ENCODE peak calls at places on chromosomes 3 and 15, in eight cellular contexts. U is lower lobe of right lung, Z is GM12878, Q is endodermal cell, V is ovary, S is mesenchymal stem cell, H is aorta, O is neural progenitor cell. M is an unnamed sample.

GRCh38 chr15:35507932-35508638 is 37.9 kb downstream of the DPH6 start:
- DNase-seq in H (no peak), Z (no peak), Q (no peak), O (peak; percentile 59), S (no peak), V (no peak), U (no peak), M (no peak)

GRCh38 chr3:177478170-177478859 is 281.0 kb upstream of the TBL1XR1 start:
- DNase-seq in Z (no peak), S (peak; percentile 97), V (no peak), H (no peak), O (no peak), Q (no peak), U (no peak), M (no peak)

GRCh38 chr3:139772539-139773500 is 95.0 kb upstream of the NMNAT3 start:
- DNase-seq in O (no peak), V (no peak), S (peak; percentile 91), Z (no peak), U (no peak), Q (no peak), H (no peak), M (no peak)

GRCh38 chr3:184295771-184296170 is 3.3 kb upstream of the PSMD2 start:
- DNase-seq in Z (no peak), S (no peak), U (no peak), H (no peak), V (no peak), O (no peak), Q (no peak), M (no peak)

GRCh38 chr3:127459205-127459604 is 131.3 kb downstream of the TPRA1 start:
- DNase-seq in S (no peak), Z (no peak), H (no peak), Q (no peak), U (no peak), O (peak; percentile 47), V (no peak), M (no peak)

GRCh38 chr3:190384241-190384863 is 3.6 kb upstream of the CLDN16 start:
- DNase-seq in O (peak; percentile 28), Q (peak; percentile 71), H (no peak), U (no peak), V (no peak), S (peak; percentile 64), Z (peak; percentile 19), M (no peak)

GRCh38 chr3:27971600-27971999 is 249.5 kb upstream of the EOMES start:
- DNase-seq in O (peak; percentile 19), H (no peak), Z (no peak), Q (peak; percentile 50), S (no peak), U (no peak), V (no peak), M (no peak)

GRCh38 chr3:66456711-66457173 is 44.1 kb downstream of the LRIG1 start:
- DNase-seq in Z (no peak), O (no peak), H (peak; percentile 60), Q (no peak), V (no peak), U (no peak), S (no peak), M (no peak)

GRCh38 chr3:31105438-31106077 is 211.1 kb upstream of the GADL1 start:
- DNase-seq in H (no peak), O (no peak), U (no peak), S (peak; percentile 85), Q (no peak), Z (no peak), V (no peak), M (no peak)

GRCh38 chr3:105364113-105364512 is 2.6 kb upstream of the ALCAM start:
- DNase-seq in V (no peak), S (peak; percentile 73), H (no peak), O (no peak), Z (no peak), Q (no peak), U (no peak), M (no peak)

GRCh38 chr15:39591896-39592315 is 11.0 kb downstream of the THBS1 start:
- DNase-seq in U (no peak), O (no peak), H (no peak), V (no peak), Q (no peak), Z (no peak), S (peak; percentile 37), M (no peak)

GRCh38 chr3:58540176-58540863 is 3.3 kb upstream of the ACOX2 start:
- DNase-seq in H (no peak), S (no peak), Q (no peak), U (no peak), Z (no peak), O (no peak), V (no peak), M (no peak)

GRCh38 chr15:40063563-40064011 is 24.6 kb upstream of the SRP14 start:
- DNase-seq in Q (peak; percentile 47), O (no peak), Z (no peak), S (peak; percentile 52), H (no peak), U (no peak), V (peak; percentile 11), M (no peak)

GRCh38 chr3:14810070-14810732 is 8.6 kb upstream of the FGD5 start:
- DNase-seq in V (peak; percentile 40), U (peak; percentile 65), Z (no peak), O (peak; percentile 73), Q (peak; percentile 76), S (no peak), H (no peak), M (no peak)

GRCh38 chr3:160576621-160577020 is 11.2 kb upstream of the KPNA4 start:
- DNase-seq in V (no peak), Z (no peak), H (no peak), S (no peak), U (no peak), O (no peak), Q (no peak), M (no peak)

GRCh38 chr3:159077860-159078259 is 276.0 kb downstream of the MFSD1 start:
- DNase-seq in Z (no peak), V (no peak), S (peak; percentile 88), H (no peak), Q (no peak), O (no peak), U (no peak), M (no peak)

GRCh38 chr3:100206687-100207086 is 54.1 kb upstream of the TBC1D23 start:
- DNase-seq in H (no peak), U (no peak), V (no peak), S (no peak), O (no peak), Z (no peak), Q (no peak), M (no peak)

GRCh38 chr15:52208306-52208946 is 17.2 kb upstream of the GNB5 start:
- DNase-seq in Z (no peak), O (peak; percentile 85), S (peak; percentile 72), Q (peak; percentile 95), H (no peak), V (peak; percentile 70), U (peak; percentile 58), M (peak; percentile 45)

GRCh38 chr15:74464897-74465296 is 3.9 kb upstream of the UBL7 start:
- DNase-seq in H (no peak), Q (no peak), S (no peak), V (no peak), Z (no peak), U (no peak), O (no peak), M (no peak)

GRCh38 chr3:72629191-72629611 is 219.0 kb downstream of the SHQ1 start:
- DNase-seq in O (no peak), Q (no peak), V (no peak), Z (no peak), H (no peak), S (no peak), U (no peak), M (no peak)

GRCh38 chr3:175248832-175249231 is 389.7 kb downstream of the NAALADL2 start:
- DNase-seq in O (no peak), Z (no peak), V (no peak), Q (no peak), S (no peak), U (no peak), H (no peak), M (no peak)

GRCh38 chr15:25236861-25237155 is 202.0 kb downstream of the UBE3A start:
- DNase-seq in S (no peak), Z (no peak), H (peak; percentile 17), Q (no peak), V (no peak), U (peak; percentile 14), O (no peak), M (no peak)

GRCh38 chr15:25237291-25237978 is 201.4 kb downstream of the UBE3A start:
- DNase-seq in H (peak; percentile 20), U (peak; percentile 19), S (no peak), O (no peak), Z (no peak), Q (no peak), V (no peak), M (no peak)

GRCh38 chr15:25238716-25239470 is 199.9 kb downstream of the UBE3A start:
- DNase-seq in Q (no peak), V (peak; percentile 3), Z (no peak), O (no peak), S (no peak), H (peak; percentile 14), U (peak; percentile 34), M (no peak)

GRCh38 chr15:25239471-25240345 is 199.1 kb downstream of the UBE3A start:
- DNase-seq in H (peak; percentile 4), V (peak; percentile 10), Q (no peak), Z (no peak), S (no peak), U (peak; percentile 32), O (no peak), M (no peak)

GRCh38 chr15:25238126-25238525 is 200.7 kb downstream of the UBE3A start:
- DNase-seq in S (no peak), U (peak; percentile 11), Q (no peak), V (peak; percentile 3), Z (no peak), O (no peak), H (peak; percentile 34), M (no peak)
- H3K9me3 ChIP-seq in S (peaks cover 4% of the 10 kb centered on the region), U (no peaks in the 10 kb centered on the region), Q (no peaks in the 10 kb centered on the region), V (peaks cover 8% of the 10 kb centered on the region), Z (no peaks in the 10 kb centered on the region), O (no peaks in the 10 kb centered on the region), H (no peaks in the 10 kb centered on the region), M (peaks cover 39% of the 10 kb centered on the region)

GRCh38 chr3:195540526-195540925 is 2.6 kb downstream of the PPP1R2 start:
- DNase-seq in V (no peak), H (no peak), Q (no peak), S (no peak), O (no peak), Z (no peak), U (no peak), M (no peak)
- H3K27ac ChIP-seq in V (no peak overlapping the region), H (no peak overlapping the region), Q (no peak overlapping the region), S (no peak overlapping the region), O (no peak overlapping the region), Z (peak overlapping the region; percentile 60), U (no peak overlapping the region), M (peak overlapping the region; percentile 98)

GRCh38 chr3:155745795-155746550 is 1.1 kb upstream of the PLCH1 start:
- DNase-seq in O (peak; percentile 92), S (peak; percentile 38), V (no peak), Z (no peak), U (peak; percentile 50), H (no peak), Q (peak; percentile 88), M (peak; percentile 1)
- H3K9me3 ChIP-seq in O (no peaks in the 10 kb centered on the region), S (no peaks in the 10 kb centered on the region), V (no peaks in the 10 kb centered on the region), Z (no peaks in the 10 kb centered on the region), U (no peaks in the 10 kb centered on the region), H (no peaks in the 10 kb centered on the region), Q (no peaks in the 10 kb centered on the region), M (no peaks in the 10 kb centered on the region)

GRCh38 chr3:97125902-97126499 is 311.6 kb downstream of the EPHA6 start:
- DNase-seq in Z (no peak), U (no peak), V (peak; percentile 33), H (no peak), O (peak; percentile 3), S (no peak), Q (peak; percentile 56), M (no peak)
- H3K27ac ChIP-seq in Z (no peak overlapping the region), U (no peak overlapping the region), V (no peak overlapping the region), H (no peak overlapping the region), O (no peak overlapping the region), S (no peak overlapping the region), Q (no peak overlapping the region), M (no peak overlapping the region)